ENCODE peak calls at places on chromosomes 5 and 9, in ten cellular contexts. One of them, this sample, is unnamed.

GRCh38 chr9:114203410-114204140 is 48.2 kb downstream of the COL27A1 start:
- DNase-seq in neuronal stem cell: no peak
- DNase-seq in foreskin fibroblast: peak; percentile 60
- DNase-seq in left lung: peak; percentile 6
- DNase-seq in CD8-positive, alpha-beta memory T cell: no peak
- DNase-seq in fibroblast of the aortic adventitia: no peak
- DNase-seq in astrocyte of the cerebellum: no peak
- DNase-seq in iPS DF 6.9: no peak
- DNase-seq in heart right ventricle: no peak
- DNase-seq in uterus: no peak
- DNase-seq in this sample: no peak

GRCh38 chr9:94950733-94951590 is 224.5 kb downstream of the AOPEP start:
- DNase-seq in CD8-positive, alpha-beta memory T cell: no peak
- DNase-seq in fibroblast of the aortic adventitia: peak; percentile 49
- DNase-seq in astrocyte of the cerebellum: no peak
- DNase-seq in foreskin fibroblast: peak; percentile 52
- DNase-seq in neuronal stem cell: no peak
- DNase-seq in heart right ventricle: no peak
- DNase-seq in uterus: no peak
- DNase-seq in left lung: no peak
- DNase-seq in iPS DF 6.9: no peak
- DNase-seq in this sample: no peak

GRCh38 chr9:90124961-90125360 is 517.7 kb downstream of the DIRAS2 start:
- DNase-seq in CD8-positive, alpha-beta memory T cell: no peak
- DNase-seq in left lung: no peak
- DNase-seq in heart right ventricle: no peak
- DNase-seq in iPS DF 6.9: no peak
- DNase-seq in foreskin fibroblast: no peak
- DNase-seq in neuronal stem cell: no peak
- DNase-seq in uterus: no peak
- DNase-seq in astrocyte of the cerebellum: no peak
- DNase-seq in fibroblast of the aortic adventitia: peak; percentile 22
- DNase-seq in this sample: no peak

GRCh38 chr5:154501566-154501965 is 23.5 kb upstream of the HAND1 start:
- DNase-seq in neuronal stem cell: no peak
- DNase-seq in astrocyte of the cerebellum: no peak
- DNase-seq in heart right ventricle: no peak
- DNase-seq in foreskin fibroblast: no peak
- DNase-seq in CD8-positive, alpha-beta memory T cell: no peak
- DNase-seq in uterus: no peak
- DNase-seq in fibroblast of the aortic adventitia: no peak
- DNase-seq in left lung: no peak
- DNase-seq in iPS DF 6.9: no peak
- DNase-seq in this sample: no peak

GRCh38 chr9:15498246-15499018 is 12.3 kb downstream of the PSIP1 start:
- DNase-seq in neuronal stem cell: no peak
- DNase-seq in foreskin fibroblast: no peak
- DNase-seq in heart right ventricle: no peak
- DNase-seq in iPS DF 6.9: no peak
- DNase-seq in fibroblast of the aortic adventitia: no peak
- DNase-seq in astrocyte of the cerebellum: no peak
- DNase-seq in CD8-positive, alpha-beta memory T cell: no peak
- DNase-seq in uterus: no peak
- DNase-seq in left lung: no peak
- DNase-seq in this sample: no peak

GRCh38 chr9:121225240-121225639 is 23.6 kb upstream of the RAB14 start:
- DNase-seq in foreskin fibroblast: no peak
- DNase-seq in iPS DF 6.9: no peak
- DNase-seq in uterus: no peak
- DNase-seq in left lung: no peak
- DNase-seq in CD8-positive, alpha-beta memory T cell: no peak
- DNase-seq in neuronal stem cell: no peak
- DNase-seq in astrocyte of the cerebellum: no peak
- DNase-seq in heart right ventricle: no peak
- DNase-seq in fibroblast of the aortic adventitia: no peak
- DNase-seq in this sample: no peak

GRCh38 chr5:52579391-52579790 is 208.3 kb upstream of the ITGA1 start:
- DNase-seq in neuronal stem cell: no peak
- DNase-seq in astrocyte of the cerebellum: no peak
- DNase-seq in uterus: no peak
- DNase-seq in fibroblast of the aortic adventitia: no peak
- DNase-seq in left lung: no peak
- DNase-seq in CD8-positive, alpha-beta memory T cell: no peak
- DNase-seq in iPS DF 6.9: no peak
- DNase-seq in heart right ventricle: no peak
- DNase-seq in foreskin fibroblast: no peak
- DNase-seq in this sample: no peak

GRCh38 chr5:44536650-44537260 is 147.5 kb upstream of the FGF10 start:
- DNase-seq in left lung: no peak
- DNase-seq in neuronal stem cell: peak; percentile 12
- DNase-seq in astrocyte of the cerebellum: peak; percentile 3
- DNase-seq in fibroblast of the aortic adventitia: peak; percentile 64
- DNase-seq in uterus: no peak
- DNase-seq in CD8-positive, alpha-beta memory T cell: no peak
- DNase-seq in iPS DF 6.9: peak; percentile 31
- DNase-seq in heart right ventricle: no peak
- DNase-seq in foreskin fibroblast: peak; percentile 50
- DNase-seq in this sample: peak; percentile 38

GRCh38 chr5:172454355-172455086 is at the start of gene SH3PXD2B:
- DNase-seq in heart right ventricle: peak; percentile 69
- DNase-seq in foreskin fibroblast: peak; percentile 78
- DNase-seq in left lung: peak; percentile 88
- DNase-seq in CD8-positive, alpha-beta memory T cell: peak; percentile 35
- DNase-seq in iPS DF 6.9: no peak
- DNase-seq in astrocyte of the cerebellum: no peak
- DNase-seq in neuronal stem cell: peak; percentile 69
- DNase-seq in uterus: peak; percentile 71
- DNase-seq in fibroblast of the aortic adventitia: peak; percentile 68
- DNase-seq in this sample: peak; percentile 42

GRCh38 chr5:25862276-25862675 is 1176.1 kb downstream of the CDH9 start:
- DNase-seq in heart right ventricle: no peak
- DNase-seq in fibroblast of the aortic adventitia: no peak
- DNase-seq in foreskin fibroblast: no peak
- DNase-seq in uterus: no peak
- DNase-seq in left lung: no peak
- DNase-seq in astrocyte of the cerebellum: no peak
- DNase-seq in CD8-positive, alpha-beta memory T cell: no peak
- DNase-seq in neuronal stem cell: no peak
- DNase-seq in iPS DF 6.9: no peak
- DNase-seq in this sample: no peak

GRCh38 chr5:90940227-90940995 is 381.8 kb downstream of the ADGRV1 start:
- DNase-seq in heart right ventricle: no peak
- DNase-seq in CD8-positive, alpha-beta memory T cell: peak; percentile 5
- DNase-seq in uterus: no peak
- DNase-seq in neuronal stem cell: peak; percentile 50
- DNase-seq in foreskin fibroblast: peak; percentile 60
- DNase-seq in fibroblast of the aortic adventitia: peak; percentile 5
- DNase-seq in astrocyte of the cerebellum: no peak
- DNase-seq in iPS DF 6.9: peak; percentile 27
- DNase-seq in left lung: no peak
- DNase-seq in this sample: peak; percentile 79

GRCh38 chr5:38672059-38672791 is 115.8 kb upstream of the LIFR start:
- DNase-seq in uterus: no peak
- DNase-seq in astrocyte of the cerebellum: peak; percentile 52
- DNase-seq in neuronal stem cell: no peak
- DNase-seq in CD8-positive, alpha-beta memory T cell: no peak
- DNase-seq in iPS DF 6.9: no peak
- DNase-seq in foreskin fibroblast: peak; percentile 60
- DNase-seq in fibroblast of the aortic adventitia: peak; percentile 99
- DNase-seq in heart right ventricle: no peak
- DNase-seq in left lung: no peak
- DNase-seq in this sample: no peak

GRCh38 chr5:65263291-65263690 is 218.4 kb downstream of the ADAMTS6 start:
- DNase-seq in foreskin fibroblast: peak; percentile 44
- DNase-seq in heart right ventricle: no peak
- DNase-seq in CD8-positive, alpha-beta memory T cell: no peak
- DNase-seq in uterus: no peak
- DNase-seq in iPS DF 6.9: no peak
- DNase-seq in neuronal stem cell: no peak
- DNase-seq in astrocyte of the cerebellum: peak; percentile 12
- DNase-seq in fibroblast of the aortic adventitia: peak; percentile 36
- DNase-seq in left lung: no peak
- DNase-seq in this sample: no peak

DNA sequence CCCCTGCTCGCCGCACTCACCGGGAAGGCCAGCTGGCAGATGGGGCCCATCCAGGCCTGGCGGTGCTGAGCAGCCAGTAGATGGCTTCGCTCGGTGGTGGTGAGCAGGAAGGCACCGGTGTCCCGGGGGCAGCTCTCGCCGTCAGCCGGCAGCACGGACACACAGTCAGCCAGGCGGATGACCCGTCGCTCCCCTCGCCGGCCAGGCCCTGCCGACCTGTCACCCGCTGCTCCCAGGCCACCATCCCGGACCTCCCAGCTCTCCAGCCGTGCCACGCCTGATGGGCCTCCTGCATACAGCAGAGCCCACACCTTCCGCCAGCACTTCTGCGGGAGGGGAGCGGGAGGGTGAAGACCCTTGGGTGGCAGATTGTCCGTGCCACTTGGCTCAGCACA is 1.4 kb downstream of the DOK3 start:
- DNase-seq in heart right ventricle: no peak
- DNase-seq in neuronal stem cell: no peak
- DNase-seq in CD8-positive, alpha-beta memory T cell: no peak
- DNase-seq in astrocyte of the cerebellum: no peak
- DNase-seq in left lung: peak; percentile 86
- DNase-seq in iPS DF 6.9: no peak
- DNase-seq in foreskin fibroblast: no peak
- DNase-seq in fibroblast of the aortic adventitia: no peak
- DNase-seq in uterus: no peak
- DNase-seq in this sample: peak; percentile 31
- H3K4me3 ChIP-seq in heart right ventricle: peak overlapping the region; percentile 40
- H3K4me3 ChIP-seq in neuronal stem cell: no peak overlapping the region
- H3K4me3 ChIP-seq in CD8-positive, alpha-beta memory T cell: no peak overlapping the region
- H3K4me3 ChIP-seq in astrocyte of the cerebellum: no peak overlapping the region
- H3K4me3 ChIP-seq in left lung: peak overlapping the region; percentile 75
- H3K4me3 ChIP-seq in iPS DF 6.9: no peak overlapping the region
- H3K4me3 ChIP-seq in foreskin fibroblast: no peak overlapping the region
- H3K4me3 ChIP-seq in fibroblast of the aortic adventitia: no peak overlapping the region
- H3K4me3 ChIP-seq in uterus: no peak overlapping the region
- H3K4me3 ChIP-seq in this sample: peak overlapping the region; percentile 62

DNA sequence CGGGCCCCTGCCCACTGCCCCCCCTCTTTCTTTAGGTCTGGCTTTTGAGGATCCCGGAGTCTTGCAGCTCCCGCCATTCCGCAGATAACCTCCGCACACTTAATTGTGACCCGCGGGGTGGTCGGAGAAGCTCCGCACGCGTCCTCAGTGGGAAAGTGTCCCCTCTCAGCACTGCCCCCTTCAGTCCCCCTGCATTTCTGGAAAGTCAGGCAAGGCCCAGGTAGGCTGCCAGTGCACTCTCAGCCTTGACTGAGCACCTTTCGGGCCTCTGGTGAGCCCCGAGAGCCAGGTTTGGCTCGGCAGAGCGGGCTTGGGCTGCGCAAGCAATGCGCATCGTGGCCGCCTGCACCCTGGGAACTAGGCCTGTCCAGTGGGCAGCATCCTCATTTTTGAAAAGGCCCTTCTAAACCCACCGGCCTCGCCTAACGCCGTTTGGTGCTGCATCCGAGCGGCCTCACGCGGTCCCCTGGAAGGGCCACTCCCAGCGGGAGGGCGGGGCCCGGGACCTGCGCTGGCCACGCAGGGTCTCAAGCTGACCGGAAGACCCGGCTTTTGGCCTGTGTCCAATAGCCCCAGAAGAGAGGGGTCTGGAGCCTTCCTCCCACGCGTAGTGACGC is 6.7 kb upstream of the DMRT3 start:
- DNase-seq in heart right ventricle: no peak
- DNase-seq in neuronal stem cell: no peak
- DNase-seq in iPS DF 6.9: no peak
- DNase-seq in CD8-positive, alpha-beta memory T cell: no peak
- DNase-seq in uterus: no peak
- DNase-seq in left lung: no peak
- DNase-seq in fibroblast of the aortic adventitia: no peak
- DNase-seq in astrocyte of the cerebellum: no peak
- DNase-seq in foreskin fibroblast: no peak
- DNase-seq in this sample: no peak
- H3K4me3 ChIP-seq in heart right ventricle: no peak overlapping the region
- H3K4me3 ChIP-seq in neuronal stem cell: no peak overlapping the region
- H3K4me3 ChIP-seq in iPS DF 6.9: peak overlapping the region; percentile 6
- H3K4me3 ChIP-seq in CD8-positive, alpha-beta memory T cell: no peak overlapping the region
- H3K4me3 ChIP-seq in uterus: no peak overlapping the region
- H3K4me3 ChIP-seq in left lung: no peak overlapping the region
- H3K4me3 ChIP-seq in fibroblast of the aortic adventitia: no peak overlapping the region
- H3K4me3 ChIP-seq in astrocyte of the cerebellum: no peak overlapping the region
- H3K4me3 ChIP-seq in foreskin fibroblast: no peak overlapping the region
- H3K4me3 ChIP-seq in this sample: no peak overlapping the region

GRCh38 chr5:84383296-84383815 is 1.3 kb downstream of the EDIL3 start:
- DNase-seq in CD8-positive, alpha-beta memory T cell: no peak
- DNase-seq in iPS DF 6.9: no peak
- DNase-seq in uterus: no peak
- DNase-seq in neuronal stem cell: peak; percentile 20
- DNase-seq in fibroblast of the aortic adventitia: no peak
- DNase-seq in left lung: no peak
- DNase-seq in foreskin fibroblast: peak; percentile 6
- DNase-seq in heart right ventricle: no peak
- DNase-seq in astrocyte of the cerebellum: no peak
- DNase-seq in this sample: no peak

GRCh38 chr5:84382363-84383295 is 2.1 kb downstream of the EDIL3 start:
- DNase-seq in neuronal stem cell: peak; percentile 54
- DNase-seq in iPS DF 6.9: no peak
- DNase-seq in fibroblast of the aortic adventitia: peak; percentile 64
- DNase-seq in uterus: peak; percentile 41
- DNase-seq in left lung: peak; percentile 80
- DNase-seq in astrocyte of the cerebellum: no peak
- DNase-seq in heart right ventricle: peak; percentile 24
- DNase-seq in foreskin fibroblast: peak; percentile 24
- DNase-seq in CD8-positive, alpha-beta memory T cell: no peak
- DNase-seq in this sample: no peak

GRCh38 chr5:84385705-84386104 is 1.0 kb upstream of the EDIL3 start:
- DNase-seq in foreskin fibroblast: no peak
- DNase-seq in left lung: no peak
- DNase-seq in CD8-positive, alpha-beta memory T cell: no peak
- DNase-seq in heart right ventricle: no peak
- DNase-seq in fibroblast of the aortic adventitia: no peak
- DNase-seq in uterus: no peak
- DNase-seq in astrocyte of the cerebellum: no peak
- DNase-seq in neuronal stem cell: no peak
- DNase-seq in iPS DF 6.9: no peak
- DNase-seq in this sample: no peak

GRCh38 chr5:84383816-84384603 is 670 bp downstream of the EDIL3 start:
- DNase-seq in foreskin fibroblast: peak; percentile 53
- DNase-seq in fibroblast of the aortic adventitia: peak; percentile 73
- DNase-seq in iPS DF 6.9: no peak
- DNase-seq in left lung: peak; percentile 75
- DNase-seq in CD8-positive, alpha-beta memory T cell: no peak
- DNase-seq in uterus: peak; percentile 28
- DNase-seq in heart right ventricle: peak; percentile 15
- DNase-seq in neuronal stem cell: peak; percentile 67
- DNase-seq in astrocyte of the cerebellum: no peak
- DNase-seq in this sample: no peak

GRCh38 chr5:84384604-84385575 is at the start of gene EDIL3:
- DNase-seq in fibroblast of the aortic adventitia: peak; percentile 56
- DNase-seq in uterus: peak; percentile 39
- DNase-seq in left lung: peak; percentile 78
- DNase-seq in CD8-positive, alpha-beta memory T cell: no peak
- DNase-seq in astrocyte of the cerebellum: no peak
- DNase-seq in heart right ventricle: peak; percentile 18
- DNase-seq in neuronal stem cell: peak; percentile 59
- DNase-seq in iPS DF 6.9: no peak
- DNase-seq in foreskin fibroblast: peak; percentile 44
- DNase-seq in this sample: no peak
- H3K4me3 ChIP-seq in fibroblast of the aortic adventitia: peak within 1 kb of the TSS; percentile 84
- H3K4me3 ChIP-seq in uterus: peak within 1 kb of the TSS; percentile 72
- H3K4me3 ChIP-seq in left lung: peak within 1 kb of the TSS; percentile 49
- H3K4me3 ChIP-seq in CD8-positive, alpha-beta memory T cell: no peak within 1 kb of the TSS
- H3K4me3 ChIP-seq in astrocyte of the cerebellum: peak within 1 kb of the TSS; percentile 83
- H3K4me3 ChIP-seq in heart right ventricle: peak within 1 kb of the TSS; percentile 57
- H3K4me3 ChIP-seq in neuronal stem cell: peak within 1 kb of the TSS; percentile 49
- H3K4me3 ChIP-seq in iPS DF 6.9: peak within 1 kb of the TSS; percentile 94
- H3K4me3 ChIP-seq in foreskin fibroblast: peak within 1 kb of the TSS; percentile 48
- H3K4me3 ChIP-seq in this sample: no peak within 1 kb of the TSS

GRCh38 chr5:78362220-78362619 is 1.8 kb downstream of the SCAMP1 start:
- DNase-seq in uterus: no peak
- DNase-seq in neuronal stem cell: no peak
- DNase-seq in foreskin fibroblast: no peak
- DNase-seq in fibroblast of the aortic adventitia: no peak
- DNase-seq in astrocyte of the cerebellum: no peak
- DNase-seq in CD8-positive, alpha-beta memory T cell: no peak
- DNase-seq in iPS DF 6.9: no peak
- DNase-seq in heart right ventricle: no peak
- DNase-seq in left lung: no peak
- DNase-seq in this sample: no peak
- H3K4me3 ChIP-seq in uterus: no peak overlapping the region
- H3K4me3 ChIP-seq in neuronal stem cell: no peak overlapping the region
- H3K4me3 ChIP-seq in foreskin fibroblast: peak overlapping the region; percentile 95
- H3K4me3 ChIP-seq in fibroblast of the aortic adventitia: no peak overlapping the region
- H3K4me3 ChIP-seq in astrocyte of the cerebellum: no peak overlapping the region
- H3K4me3 ChIP-seq in CD8-positive, alpha-beta memory T cell: no peak overlapping the region
- H3K4me3 ChIP-seq in iPS DF 6.9: no peak overlapping the region
- H3K4me3 ChIP-seq in heart right ventricle: no peak overlapping the region
- H3K4me3 ChIP-seq in left lung: peak overlapping the region; percentile 95
- H3K4me3 ChIP-seq in this sample: peak overlapping the region; percentile 100